ENCODE peak calls at places on chromosomes 12 and 14, in eight cellular contexts. One of them, this sample, is unnamed. For H3K9me3, the result is how much of the 10 kb centered on the place peaks cover.

GRCh38 chr12:102061096-102061555 is 665 bp downstream of the WASHC3 start:
- DNase-seq in heart left ventricle: no peak
- DNase-seq in cardiac muscle cell: no peak
- DNase-seq in Panc1: no peak
- DNase-seq in adrenal gland: no peak
- DNase-seq in fibroblast of lung: peak
- DNase-seq in heart right ventricle: no peak
- DNase-seq in WERI-Rb-1: no peak
- DNase-seq in this sample: no peak

GRCh38 chr14:69010632-69011031 is 31.5 kb upstream of the ACTN1 start:
- DNase-seq in adrenal gland: no peak
- DNase-seq in heart right ventricle: no peak
- DNase-seq in cardiac muscle cell: no peak
- DNase-seq in heart left ventricle: no peak
- DNase-seq in fibroblast of lung: peak
- DNase-seq in WERI-Rb-1: no peak
- DNase-seq in Panc1: no peak
- DNase-seq in this sample: no peak

GRCh38 chr14:59360923-59361794 is 104.0 kb downstream of the GPR135 start:
- DNase-seq in cardiac muscle cell: peak
- DNase-seq in heart left ventricle: peak
- DNase-seq in WERI-Rb-1: no peak
- DNase-seq in heart right ventricle: peak
- DNase-seq in Panc1: no peak
- DNase-seq in fibroblast of lung: peak
- DNase-seq in adrenal gland: peak
- DNase-seq in this sample: peak

GRCh38 chr12:8742501-8742900 is 44.7 kb downstream of the RIMKLB start:
- DNase-seq in WERI-Rb-1: no peak
- DNase-seq in heart right ventricle: no peak
- DNase-seq in adrenal gland: no peak
- DNase-seq in heart left ventricle: no peak
- DNase-seq in cardiac muscle cell: peak
- DNase-seq in fibroblast of lung: peak
- DNase-seq in Panc1: no peak
- DNase-seq in this sample: no peak

GRCh38 chr14:93219103-93219726 is 12.2 kb downstream of the UBR7 start:
- DNase-seq in Panc1: no peak
- DNase-seq in cardiac muscle cell: peak
- DNase-seq in WERI-Rb-1: peak
- DNase-seq in heart right ventricle: no peak
- DNase-seq in adrenal gland: peak
- DNase-seq in fibroblast of lung: peak
- DNase-seq in heart left ventricle: no peak
- DNase-seq in this sample: no peak

GRCh38 chr14:92586001-92586947 is 72.7 kb downstream of the RIN3 start:
- DNase-seq in WERI-Rb-1: no peak
- DNase-seq in fibroblast of lung: peak
- DNase-seq in heart right ventricle: no peak
- DNase-seq in adrenal gland: peak
- DNase-seq in heart left ventricle: no peak
- DNase-seq in cardiac muscle cell: peak
- DNase-seq in Panc1: no peak
- DNase-seq in this sample: peak

GRCh38 chr12:121800694-121801600 is 2.9 kb upstream of the SETD1B start:
- DNase-seq in heart right ventricle: peak
- DNase-seq in adrenal gland: peak
- DNase-seq in WERI-Rb-1: no peak
- DNase-seq in fibroblast of lung: peak
- DNase-seq in heart left ventricle: peak
- DNase-seq in cardiac muscle cell: peak
- DNase-seq in Panc1: no peak
- DNase-seq in this sample: peak

GRCh38 chr12:112097641-112098040 is 10.9 kb downstream of the NAA25 start:
- DNase-seq in fibroblast of lung: no peak
- DNase-seq in heart right ventricle: no peak
- DNase-seq in Panc1: no peak
- DNase-seq in heart left ventricle: no peak
- DNase-seq in cardiac muscle cell: no peak
- DNase-seq in adrenal gland: no peak
- DNase-seq in WERI-Rb-1: no peak
- DNase-seq in this sample: no peak

GRCh38 chr12:114697741-114698565 is 14.0 kb upstream of the TBX3 start:
- DNase-seq in heart left ventricle: no peak
- DNase-seq in fibroblast of lung: peak
- DNase-seq in adrenal gland: peak
- DNase-seq in Panc1: no peak
- DNase-seq in WERI-Rb-1: no peak
- DNase-seq in heart right ventricle: no peak
- DNase-seq in cardiac muscle cell: peak
- DNase-seq in this sample: no peak

GRCh38 chr14:64878775-64879634 is 702 bp downstream of the SPTB start:
- DNase-seq in WERI-Rb-1: peak
- DNase-seq in heart left ventricle: peak
- DNase-seq in adrenal gland: no peak
- DNase-seq in heart right ventricle: peak
- DNase-seq in Panc1: no peak
- DNase-seq in fibroblast of lung: no peak
- DNase-seq in cardiac muscle cell: no peak
- DNase-seq in this sample: no peak

GRCh38 chr12:116406529-116406928 is 129.0 kb upstream of the MED13L start:
- DNase-seq in heart left ventricle: peak
- DNase-seq in cardiac muscle cell: peak
- DNase-seq in Panc1: no peak
- DNase-seq in WERI-Rb-1: no peak
- DNase-seq in heart right ventricle: peak
- DNase-seq in adrenal gland: peak
- DNase-seq in fibroblast of lung: peak
- DNase-seq in this sample: peak

GRCh38 chr12:120223458-120224303 is 22.8 kb upstream of the RPLP0 start:
- DNase-seq in WERI-Rb-1: no peak
- DNase-seq in heart left ventricle: no peak
- DNase-seq in heart right ventricle: no peak
- DNase-seq in cardiac muscle cell: no peak
- DNase-seq in adrenal gland: no peak
- DNase-seq in fibroblast of lung: no peak
- DNase-seq in Panc1: no peak
- DNase-seq in this sample: no peak

GRCh38 chr14:99945732-99946651 is 119.2 kb upstream of the EVL start:
- DNase-seq in cardiac muscle cell: no peak
- DNase-seq in WERI-Rb-1: no peak
- DNase-seq in Panc1: no peak
- DNase-seq in heart right ventricle: no peak
- DNase-seq in adrenal gland: no peak
- DNase-seq in fibroblast of lung: no peak
- DNase-seq in heart left ventricle: no peak
- DNase-seq in this sample: no peak

GRCh38 chr12:39372929-39373328 is 70.0 kb downstream of the KIF21A start:
- DNase-seq in cardiac muscle cell: peak
- DNase-seq in Panc1: no peak
- DNase-seq in fibroblast of lung: no peak
- DNase-seq in WERI-Rb-1: no peak
- DNase-seq in adrenal gland: no peak
- DNase-seq in heart right ventricle: no peak
- DNase-seq in heart left ventricle: no peak
- DNase-seq in this sample: no peak

GRCh38 chr12:51953011-51953568 is 1.6 kb downstream of the ACVR1B start:
- DNase-seq in heart left ventricle: no peak
- DNase-seq in cardiac muscle cell: no peak
- DNase-seq in heart right ventricle: no peak
- DNase-seq in WERI-Rb-1: peak
- DNase-seq in Panc1: no peak
- DNase-seq in adrenal gland: no peak
- DNase-seq in fibroblast of lung: no peak
- DNase-seq in this sample: no peak

GRCh38 chr14:64960762-64961276 is 11.3 kb downstream of the RAB15 start:
- DNase-seq in fibroblast of lung: no peak
- DNase-seq in Panc1: no peak
- DNase-seq in cardiac muscle cell: no peak
- DNase-seq in heart left ventricle: no peak
- DNase-seq in heart right ventricle: no peak
- DNase-seq in adrenal gland: no peak
- DNase-seq in WERI-Rb-1: no peak
- DNase-seq in this sample: no peak

GRCh38 chr12:28184378-28184777 is 5.9 kb upstream of the CCDC91 start:
- DNase-seq in Panc1: no peak
- DNase-seq in adrenal gland: no peak
- DNase-seq in heart left ventricle: no peak
- DNase-seq in WERI-Rb-1: no peak
- DNase-seq in heart right ventricle: no peak
- DNase-seq in cardiac muscle cell: no peak
- DNase-seq in fibroblast of lung: no peak
- DNase-seq in this sample: no peak

GRCh38 chr14:59022144-59022543 is 166.3 kb upstream of the DAAM1 start:
- DNase-seq in heart left ventricle: no peak
- DNase-seq in heart right ventricle: no peak
- DNase-seq in adrenal gland: no peak
- DNase-seq in cardiac muscle cell: no peak
- DNase-seq in fibroblast of lung: no peak
- DNase-seq in Panc1: no peak
- DNase-seq in WERI-Rb-1: no peak
- DNase-seq in this sample: no peak

GRCh38 chr12:104215638-104216297 is at the start of gene TXNRD1:
- DNase-seq in cardiac muscle cell: peak
- DNase-seq in heart right ventricle: peak
- DNase-seq in fibroblast of lung: peak
- DNase-seq in WERI-Rb-1: no peak
- DNase-seq in adrenal gland: peak
- DNase-seq in Panc1: peak
- DNase-seq in heart left ventricle: peak
- DNase-seq in this sample: peak

GRCh38 chr14:101496779-101497420 is 64.4 kb upstream of the DIO3 start:
- DNase-seq in Panc1: no peak
- DNase-seq in heart left ventricle: no peak
- DNase-seq in cardiac muscle cell: no peak
- DNase-seq in adrenal gland: no peak
- DNase-seq in fibroblast of lung: no peak
- DNase-seq in WERI-Rb-1: peak
- DNase-seq in heart right ventricle: no peak
- DNase-seq in this sample: peak

GRCh38 chr14:72545411-72546311 is 348.2 kb downstream of the DPF3 start:
- DNase-seq in heart right ventricle: no peak
- DNase-seq in heart left ventricle: no peak
- DNase-seq in cardiac muscle cell: no peak
- DNase-seq in adrenal gland: no peak
- DNase-seq in WERI-Rb-1: no peak
- DNase-seq in Panc1: no peak
- DNase-seq in fibroblast of lung: no peak
- DNase-seq in this sample: no peak

DNA sequence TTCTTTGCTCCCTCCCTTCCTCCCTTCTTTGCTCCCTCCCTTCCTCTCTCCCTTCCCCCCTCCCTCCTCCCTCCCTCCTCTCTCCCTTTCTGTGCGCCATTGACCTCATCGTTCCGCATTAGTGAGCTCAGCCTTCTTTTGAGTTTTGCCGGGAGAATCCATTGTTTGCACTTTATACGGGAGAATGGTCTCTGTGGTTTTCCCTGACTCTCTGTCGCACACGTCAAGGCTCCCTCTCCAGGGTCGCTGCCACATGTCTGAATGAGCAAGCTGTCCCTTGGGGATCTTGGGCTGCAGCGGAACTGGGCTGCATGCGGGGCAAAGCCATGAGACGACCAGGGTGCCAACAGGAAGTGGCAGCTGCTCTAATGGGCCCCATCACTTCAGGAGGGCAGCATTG is 118.5 kb downstream of the GLT1D1 start:
- DNase-seq in cardiac muscle cell: no peak
- DNase-seq in Panc1: no peak
- DNase-seq in fibroblast of lung: no peak
- DNase-seq in heart left ventricle: no peak
- DNase-seq in adrenal gland: no peak
- DNase-seq in WERI-Rb-1: no peak
- DNase-seq in heart right ventricle: no peak
- DNase-seq in this sample: no peak
- H3K9me3 ChIP-seq in cardiac muscle cell: under half
- H3K9me3 ChIP-seq in Panc1: under half
- H3K9me3 ChIP-seq in fibroblast of lung: under half
- H3K9me3 ChIP-seq in heart left ventricle: under half
- H3K9me3 ChIP-seq in adrenal gland: under half
- H3K9me3 ChIP-seq in WERI-Rb-1: under half
- H3K9me3 ChIP-seq in heart right ventricle: under half
- H3K9me3 ChIP-seq in this sample: under half

DNA sequence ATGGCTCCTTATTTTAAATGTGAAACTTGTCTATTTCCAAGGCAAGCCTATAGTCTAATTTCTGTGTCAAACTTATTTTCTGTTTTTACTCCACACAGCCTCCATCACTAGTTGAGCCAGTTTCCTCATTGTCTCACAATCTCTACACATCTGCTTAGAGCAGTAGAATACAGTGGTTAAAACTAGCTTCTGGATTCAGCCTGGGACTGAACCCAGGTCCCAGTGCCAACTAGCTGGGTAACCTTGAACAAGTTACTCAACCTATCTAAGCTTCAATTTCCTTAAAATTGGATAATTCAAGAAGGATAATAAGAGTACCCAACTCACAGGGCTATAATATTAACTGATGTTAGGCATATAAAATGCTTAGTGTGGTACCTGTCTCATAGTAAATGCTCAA is 304.7 kb upstream of the NPAS3 start:
- DNase-seq in adrenal gland: no peak
- DNase-seq in WERI-Rb-1: no peak
- DNase-seq in fibroblast of lung: no peak
- DNase-seq in Panc1: no peak
- DNase-seq in heart left ventricle: no peak
- DNase-seq in cardiac muscle cell: no peak
- DNase-seq in heart right ventricle: no peak
- DNase-seq in this sample: no peak
- H3K9me3 ChIP-seq in adrenal gland: under half
- H3K9me3 ChIP-seq in WERI-Rb-1: under half
- H3K9me3 ChIP-seq in fibroblast of lung: under half
- H3K9me3 ChIP-seq in Panc1: under half
- H3K9me3 ChIP-seq in heart left ventricle: under half
- H3K9me3 ChIP-seq in cardiac muscle cell: under half
- H3K9me3 ChIP-seq in heart right ventricle: under half
- H3K9me3 ChIP-seq in this sample: under half

DNA sequence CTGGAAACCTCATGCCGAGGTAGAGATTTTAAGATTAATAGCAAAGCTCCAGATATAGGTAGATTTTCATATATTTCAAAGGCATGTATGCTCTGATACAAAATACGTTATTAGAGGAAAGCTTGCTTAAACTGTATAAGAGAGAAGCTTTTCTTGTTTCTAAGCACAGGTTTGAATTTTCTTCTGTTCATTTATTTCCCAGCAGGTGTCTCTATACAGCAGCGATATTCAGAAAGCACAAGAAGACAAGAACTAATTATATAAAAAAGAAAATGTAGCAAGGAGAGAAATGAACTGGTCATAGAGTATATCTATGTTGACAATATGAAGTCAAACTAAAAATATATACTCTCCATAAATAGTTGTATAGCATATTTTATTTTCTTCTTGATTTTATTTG is 307.4 kb upstream of the NOVA1 start:
- DNase-seq in adrenal gland: no peak
- DNase-seq in WERI-Rb-1: no peak
- DNase-seq in fibroblast of lung: no peak
- DNase-seq in heart left ventricle: no peak
- DNase-seq in Panc1: no peak
- DNase-seq in heart right ventricle: no peak
- DNase-seq in cardiac muscle cell: no peak
- DNase-seq in this sample: no peak
- H3K9me3 ChIP-seq in adrenal gland: under half
- H3K9me3 ChIP-seq in WERI-Rb-1: under half
- H3K9me3 ChIP-seq in fibroblast of lung: under half
- H3K9me3 ChIP-seq in heart left ventricle: under half
- H3K9me3 ChIP-seq in Panc1: under half
- H3K9me3 ChIP-seq in heart right ventricle: under half
- H3K9me3 ChIP-seq in cardiac muscle cell: under half
- H3K9me3 ChIP-seq in this sample: under half

GRCh38 chr12:76964784-76965571 is 86.2 kb upstream of the CSRP2 start:
- DNase-seq in adrenal gland: no peak
- DNase-seq in WERI-Rb-1: no peak
- DNase-seq in heart right ventricle: no peak
- DNase-seq in Panc1: no peak
- DNase-seq in fibroblast of lung: no peak
- DNase-seq in heart left ventricle: no peak
- DNase-seq in cardiac muscle cell: no peak
- DNase-seq in this sample: no peak
- H3K9me3 ChIP-seq in adrenal gland: under half
- H3K9me3 ChIP-seq in WERI-Rb-1: under half
- H3K9me3 ChIP-seq in heart right ventricle: under half
- H3K9me3 ChIP-seq in Panc1: under half
- H3K9me3 ChIP-seq in fibroblast of lung: under half
- H3K9me3 ChIP-seq in heart left ventricle: under half
- H3K9me3 ChIP-seq in cardiac muscle cell: under half
- H3K9me3 ChIP-seq in this sample: under half

This sample was measured in ovary.